ENCODE peak calls at places on chromosomes 3 and 15, in ten cellular contexts. G, F, S, W, A, V, Y, N, E and X are unnamed samples.

GRCh38 chr15:39491115-39491916 is 89.6 kb upstream of the THBS1 start:
- DNase-seq in G (no peak), F (no peak), S (no peak), W (no peak), A (no peak), V (no peak), Y (no peak), N (no peak), E (no peak), X (no peak)

GRCh38 chr15:63461230-63461629 is 43.2 kb upstream of the USP3 start:
- DNase-seq in G (no peak), F (no peak), S (peak; percentile 92), W (peak; percentile 51), A (no peak), V (no peak), Y (no peak), N (no peak), E (no peak), X (no peak)

GRCh38 chr3:148790841-148791240 is 36.8 kb upstream of the CPB1 start:
- DNase-seq in G (no peak), F (peak; percentile 80), S (no peak), W (no peak), A (no peak), V (no peak), Y (peak; percentile 58), N (no peak), E (peak; percentile 49), X (no peak)

GRCh38 chr15:67089218-67090193 is 24.1 kb downstream of the SMAD3 start:
- DNase-seq in G (no peak), F (no peak), S (no peak), W (no peak), A (no peak), V (peak; percentile 70), Y (no peak), N (peak; percentile 76), E (peak; percentile 66), X (no peak)

GRCh38 chr3:116140100-116140689 is 305.1 kb downstream of the LSAMP start:
- DNase-seq in G (no peak), F (no peak), S (no peak), W (peak; percentile 48), A (no peak), V (peak; percentile 10), Y (peak; percentile 23), N (peak; percentile 68), E (peak; percentile 58), X (no peak)

GRCh38 chr3:178754852-178755510 is 218.7 kb downstream of the KCNMB2 start:
- DNase-seq in G (no peak), F (no peak), S (no peak), W (no peak), A (no peak), V (no peak), Y (no peak), N (no peak), E (no peak), X (no peak)

GRCh38 chr3:114213669-114214541 is 23.5 kb downstream of the ZNF80 start:
- DNase-seq in G (peak; percentile 10), F (no peak), S (no peak), W (peak; percentile 5), A (peak; percentile 79), V (peak; percentile 4), Y (peak; percentile 77), N (peak; percentile 97), E (peak; percentile 91), X (peak; percentile 27)

GRCh38 chr3:53269888-53270880 is 14.4 kb upstream of the TKT start:
- DNase-seq in G (peak; percentile 89), F (peak; percentile 95), S (peak; percentile 82), W (peak; percentile 94), A (peak; percentile 26), V (peak; percentile 100), Y (peak; percentile 97), N (peak; percentile 98), E (peak; percentile 98), X (peak; percentile 88)

GRCh38 chr3:48465531-48466378 is 19.2 kb downstream of the ATRIP start:
- DNase-seq in G (peak; percentile 98), F (peak; percentile 99), S (peak; percentile 98), W (peak; percentile 92), A (peak; percentile 93), V (peak; percentile 98), Y (peak; percentile 100), N (peak; percentile 100), E (peak; percentile 100), X (peak; percentile 100)

GRCh38 chr3:48467473-48468267 is 21.1 kb downstream of the ATRIP start:
- DNase-seq in G (no peak), F (no peak), S (no peak), W (no peak), A (no peak), V (no peak), Y (no peak), N (no peak), E (no peak), X (no peak)

GRCh38 chr3:48465237-48465530 is 18.6 kb downstream of the ATRIP start:
- DNase-seq in G (no peak), F (no peak), S (no peak), W (no peak), A (no peak), V (no peak), Y (no peak), N (no peak), E (no peak), X (no peak)

GRCh38 chr3:48467110-48467454 is 20.5 kb downstream of the ATRIP start:
- DNase-seq in G (no peak), F (no peak), S (peak; percentile 30), W (no peak), A (no peak), V (no peak), Y (no peak), N (no peak), E (no peak), X (no peak)

DNA sequence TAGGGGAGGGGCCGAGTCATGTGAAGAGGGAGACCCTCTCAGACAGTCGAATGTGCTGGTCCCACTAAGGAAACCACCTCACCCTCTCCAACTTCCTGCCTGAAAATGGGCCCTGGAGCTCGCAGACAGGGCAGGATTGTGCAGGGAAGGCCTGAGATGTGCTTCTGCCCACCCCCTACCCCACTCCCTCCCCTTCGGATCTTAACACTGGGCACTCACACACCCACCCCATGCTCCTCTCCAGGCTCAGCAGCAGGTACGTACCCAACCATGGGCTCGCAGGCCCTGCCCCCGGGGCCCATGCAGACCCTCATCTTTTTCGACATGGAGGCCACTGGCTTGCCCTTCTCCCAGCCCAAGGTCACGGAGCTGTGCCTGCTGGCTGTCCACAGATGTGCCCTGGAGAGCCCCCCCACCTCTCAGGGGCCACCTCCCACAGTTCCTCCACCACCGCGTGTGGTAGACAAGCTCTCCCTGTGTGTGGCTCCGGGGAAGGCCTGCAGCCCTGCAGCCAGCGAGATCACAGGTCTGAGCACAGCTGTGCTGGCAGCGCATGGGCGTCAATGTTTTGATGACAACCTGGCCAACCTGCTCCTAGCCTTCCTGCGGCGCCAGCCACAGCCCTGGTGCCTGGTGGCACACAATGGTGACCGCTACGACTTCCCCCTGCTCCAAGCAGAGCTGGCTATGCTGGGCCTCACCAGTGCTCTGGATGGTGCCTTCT is 20.0 kb downstream of the ATRIP start:
- DNase-seq in G (no peak), F (no peak), S (peak; percentile 64), W (no peak), A (no peak), V (no peak), Y (no peak), N (peak; percentile 42), E (peak; percentile 7), X (no peak)
- H3K4me3 ChIP-seq in G (peak overlapping the region; percentile 66), F (peak overlapping the region; percentile 58), S (no peak overlapping the region), W (no peak overlapping the region), A (peak overlapping the region; percentile 61), V (peak overlapping the region; percentile 37), Y (peak overlapping the region; percentile 61), N (peak overlapping the region; percentile 73), E (peak overlapping the region; percentile 63), X (peak overlapping the region; percentile 72)

GRCh38 chr3:98980915-98981596 is 79.6 kb upstream of the DCBLD2 start:
- DNase-seq in G (no peak), F (no peak), S (no peak), W (no peak), A (no peak), V (peak; percentile 51), Y (peak; percentile 98), N (peak; percentile 78), E (peak; percentile 81), X (no peak)
- H3K4me3 ChIP-seq in G (peak overlapping the region; percentile 11), F (no peak overlapping the region), S (no peak overlapping the region), W (no peak overlapping the region), A (no peak overlapping the region), V (peak overlapping the region; percentile 44), Y (peak overlapping the region; percentile 63), N (peak overlapping the region; percentile 29), E (peak overlapping the region; percentile 15), X (no peak overlapping the region)

GRCh38 chr15:90065682-90066049 is 36.6 kb downstream of the IDH2 start:
- DNase-seq in G (no peak), F (no peak), S (no peak), W (no peak), A (no peak), V (no peak), Y (no peak), N (no peak), E (no peak), X (no peak)

GRCh38 chr15:90062729-90063684 is 39.3 kb downstream of the IDH2 start:
- DNase-seq in G (no peak), F (peak; percentile 39), S (no peak), W (no peak), A (no peak), V (no peak), Y (no peak), N (no peak), E (no peak), X (no peak)

GRCh38 chr15:90063733-90064247 is 38.5 kb downstream of the IDH2 start:
- DNase-seq in G (no peak), F (peak; percentile 37), S (no peak), W (no peak), A (peak; percentile 52), V (no peak), Y (no peak), N (no peak), E (no peak), X (no peak)

GRCh38 chr15:90067181-90067952 is 34.9 kb downstream of the IDH2 start:
- DNase-seq in G (no peak), F (no peak), S (no peak), W (no peak), A (no peak), V (no peak), Y (no peak), N (no peak), E (no peak), X (no peak)

DNA sequence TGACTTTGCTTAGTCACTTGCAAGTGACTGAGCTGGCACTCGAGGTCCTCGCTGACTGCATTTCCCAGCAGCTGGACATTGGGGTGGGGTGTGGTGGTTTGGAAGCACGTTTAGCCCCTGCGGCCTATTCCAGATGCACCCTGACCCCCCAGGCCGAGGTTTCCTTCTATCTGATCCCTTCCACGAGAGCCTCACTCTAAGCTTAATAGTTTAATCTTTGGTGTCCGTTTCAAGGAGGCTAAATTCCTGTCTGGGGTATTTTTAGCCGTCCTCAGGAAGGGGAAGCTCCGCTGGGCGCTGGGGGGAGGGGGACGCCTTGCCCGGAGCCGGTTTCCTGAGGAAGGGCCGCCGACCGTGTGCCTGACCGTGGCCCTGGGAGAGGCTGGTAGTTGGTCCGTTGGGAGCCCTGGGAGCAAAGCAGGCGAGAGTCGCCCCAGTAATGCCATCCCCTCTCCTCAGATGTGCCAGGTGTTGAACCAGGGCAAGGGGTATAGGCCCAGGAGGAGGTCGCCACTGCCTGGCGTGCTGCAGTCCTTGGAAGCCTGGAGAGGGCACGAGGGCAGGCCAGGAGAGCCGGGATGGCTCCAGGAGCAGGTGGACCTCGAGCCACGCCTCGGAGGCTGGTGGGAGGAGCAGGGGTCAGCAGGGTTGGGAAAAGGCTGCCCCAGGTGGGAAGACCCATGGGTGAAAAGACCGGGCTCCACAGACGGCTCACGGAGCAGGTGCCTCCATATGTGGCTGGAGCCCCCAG is 37.2 kb downstream of the IDH2 start:
- DNase-seq in G (no peak), F (no peak), S (peak; percentile 79), W (peak; percentile 88), A (no peak), V (no peak), Y (no peak), N (no peak), E (no peak), X (no peak)
- H3K4me3 ChIP-seq in G (no peak overlapping the region), F (no peak overlapping the region), S (no peak overlapping the region), W (no peak overlapping the region), A (no peak overlapping the region), V (no peak overlapping the region), Y (no peak overlapping the region), N (no peak overlapping the region), E (no peak overlapping the region), X (peak overlapping the region; percentile 26)

DNA sequence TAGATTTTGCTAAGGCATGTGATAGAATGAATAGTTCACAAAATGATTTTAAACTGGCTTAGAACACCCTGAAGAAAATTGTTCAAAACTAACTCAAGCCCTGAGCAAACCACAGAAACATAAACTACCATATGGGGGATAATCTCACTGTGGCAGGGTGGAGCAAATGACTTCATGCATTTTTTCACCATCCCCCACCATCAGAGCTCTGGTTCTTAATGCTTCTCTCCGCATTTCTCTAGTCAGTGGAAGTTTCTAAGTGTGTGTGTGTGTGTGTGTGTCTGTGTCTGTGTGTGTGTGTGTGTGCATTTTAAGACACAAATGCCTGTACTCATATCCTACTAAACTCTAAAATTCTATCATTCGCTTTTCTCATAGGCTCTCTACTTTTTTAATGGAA is 107.1 kb upstream of the PHLDB2 start:
- DNase-seq in G (peak; percentile 81), F (no peak), S (peak; percentile 35), W (no peak), A (no peak), V (no peak), Y (peak; percentile 91), N (peak; percentile 53), E (peak; percentile 53), X (no peak)
- H3K4me3 ChIP-seq in G (no peak overlapping the region), F (no peak overlapping the region), S (no peak overlapping the region), W (no peak overlapping the region), A (no peak overlapping the region), V (no peak overlapping the region), Y (no peak overlapping the region), N (no peak overlapping the region), E (no peak overlapping the region), X (no peak overlapping the region)